ENCODE peak calls at places on chromosomes 6 and 20, in eight cellular contexts. S is mucosa of descending colon; G is heart left ventricle; E is endodermal cell; A is naive thymus-derived CD4-positive, alpha-beta T cell; F is thoracic aorta; L is GM23338; U is adipocyte. Z is an unnamed sample. For H3K36me3, the result is how much of the 10 kb centered on the place peaks cover.

GRCh38 chr20:1119128-1119505 is 715 bp downstream of the PSMF1 start:
- DNase-seq in L (no peak), A (no peak), U (no peak), G (no peak), F (no peak), S (no peak), E (no peak), Z (no peak)

GRCh38 chr6:33981421-33981820 is 164.5 kb downstream of the GRM4 start:
- DNase-seq in G (no peak), F (no peak), E (no peak), A (no peak), S (peak), U (no peak), L (no peak), Z (peak)

GRCh38 chr6:799769-800168 is 106.8 kb upstream of the EXOC2 start:
- DNase-seq in L (no peak), S (no peak), A (no peak), G (no peak), F (no peak), U (no peak), E (no peak), Z (no peak)

GRCh38 chr6:53250761-53251672 is 97.7 kb downstream of the ELOVL5 start:
- DNase-seq in U (peak), A (no peak), S (no peak), E (no peak), L (no peak), F (no peak), G (no peak), Z (no peak)

GRCh38 chr20:50366270-50367103 is 143.7 kb upstream of the PTPN1 start:
- DNase-seq in S (peak), G (no peak), U (peak), E (no peak), A (peak), F (no peak), L (no peak), Z (peak)

GRCh38 chr6:15259766-15260098 is 13.9 kb downstream of the JARID2 start:
- DNase-seq in S (no peak), F (no peak), L (no peak), E (no peak), U (no peak), G (no peak), A (no peak), Z (no peak)

GRCh38 chr20:63740070-63740500 is 509 bp downstream of the SLC2A4RG start:
- DNase-seq in S (peak), U (peak), F (no peak), G (peak), E (no peak), L (peak), A (peak), Z (peak)

GRCh38 chr20:51204794-51205193 is 181.9 kb upstream of the KCNG1 start:
- DNase-seq in S (no peak), G (no peak), A (no peak), L (no peak), E (peak), F (no peak), U (no peak), Z (no peak)

GRCh38 chr6:79719248-79719975 is 88.3 kb downstream of the SH3BGRL2 start:
- DNase-seq in F (no peak), E (no peak), U (peak), S (no peak), A (no peak), L (no peak), G (no peak), Z (no peak)

GRCh38 chr6:8114956-8115355 is 12.6 kb upstream of the EEF1E1 start:
- DNase-seq in U (no peak), E (no peak), G (no peak), A (no peak), F (no peak), L (no peak), S (no peak), Z (no peak)

DNA sequence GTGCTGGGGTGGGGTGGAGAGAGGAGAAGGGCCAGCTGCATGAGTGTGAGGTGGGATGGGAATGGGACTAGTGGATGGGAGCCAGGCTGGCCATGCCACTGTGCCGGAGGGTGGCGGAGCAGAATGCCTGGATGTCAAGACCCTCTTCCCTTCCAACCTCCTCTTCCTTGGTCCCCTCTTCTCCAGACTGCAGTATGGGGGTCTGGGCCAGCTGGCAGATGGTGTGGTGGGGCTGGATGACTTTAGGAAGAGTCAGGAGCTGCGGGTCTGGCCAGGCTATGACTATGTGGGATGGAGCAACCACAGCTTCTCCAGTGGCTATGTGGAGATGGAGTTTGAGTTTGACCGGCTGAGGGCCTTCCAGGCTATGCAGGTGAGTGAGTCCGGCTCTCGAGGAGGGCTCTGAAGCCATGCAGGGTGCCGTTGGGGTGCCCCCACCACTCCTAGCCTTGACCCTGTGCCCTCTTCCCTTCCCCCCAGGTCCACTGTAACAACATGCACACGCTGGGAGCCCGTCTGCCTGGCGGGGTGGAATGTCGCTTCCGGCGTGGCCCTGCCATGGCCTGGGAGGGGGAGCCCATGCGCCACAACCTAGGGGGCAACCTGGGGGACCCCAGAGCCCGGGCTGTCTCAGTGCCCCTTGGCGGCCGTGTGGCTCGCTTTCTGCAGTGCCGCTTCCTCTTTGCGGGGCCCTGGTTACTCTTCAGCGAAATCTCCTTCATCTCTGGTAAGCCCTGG is 7.7 kb downstream of the DDR1 start:
- DNase-seq in E (no peak), L (no peak), S (no peak), G (no peak), F (no peak), A (no peak), U (no peak), Z (no peak)
- H3K36me3 ChIP-seq in E (under half), L (under half), S (under half), G (half or more), F (half or more), A (under half), U (under half), Z (under half)

GRCh38 chr20:49259799-49260198 is 18.1 kb downstream of the ZNFX1 start:
- DNase-seq in U (no peak), G (no peak), E (no peak), A (no peak), L (no peak), S (no peak), F (no peak), Z (no peak)
- H3K36me3 ChIP-seq in U (half or more), G (half or more), E (half or more), A (under half), L (half or more), S (under half), F (half or more), Z (half or more)

DNA sequence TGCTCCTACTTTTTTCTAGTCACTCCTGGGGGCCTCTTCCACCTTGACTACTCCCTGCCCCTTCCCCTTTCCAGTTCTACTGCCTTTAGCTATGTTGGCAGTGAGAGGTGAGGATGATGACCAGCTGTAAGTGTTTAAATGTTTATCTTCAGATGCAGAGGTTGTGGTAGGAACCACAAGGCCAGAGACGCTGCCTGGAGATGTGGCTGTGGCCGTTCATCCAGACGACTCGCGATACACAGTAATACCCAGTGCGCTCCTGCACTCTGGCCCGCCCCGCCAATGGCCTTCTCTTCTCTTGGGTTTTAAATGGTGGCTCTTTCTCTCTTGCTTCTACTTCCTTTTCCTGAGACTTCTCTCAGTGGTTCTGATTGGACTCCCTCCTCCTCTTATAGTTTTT is 4.6 kb downstream of the VARS2 start:
- DNase-seq in G (no peak), L (no peak), E (no peak), A (no peak), S (no peak), U (no peak), F (no peak), Z (no peak)
- H3K36me3 ChIP-seq in G (half or more), L (under half), E (under half), A (under half), S (under half), U (under half), F (half or more), Z (under half)

GRCh38 chr20:17637413-17637780 is 44.6 kb downstream of the RRBP1 start:
- DNase-seq in G (no peak), E (no peak), F (no peak), U (no peak), L (no peak), S (no peak), A (no peak), Z (peak)
- H3K36me3 ChIP-seq in G (half or more), E (half or more), F (under half), U (half or more), L (under half), S (under half), A (under half), Z (half or more)

DNA sequence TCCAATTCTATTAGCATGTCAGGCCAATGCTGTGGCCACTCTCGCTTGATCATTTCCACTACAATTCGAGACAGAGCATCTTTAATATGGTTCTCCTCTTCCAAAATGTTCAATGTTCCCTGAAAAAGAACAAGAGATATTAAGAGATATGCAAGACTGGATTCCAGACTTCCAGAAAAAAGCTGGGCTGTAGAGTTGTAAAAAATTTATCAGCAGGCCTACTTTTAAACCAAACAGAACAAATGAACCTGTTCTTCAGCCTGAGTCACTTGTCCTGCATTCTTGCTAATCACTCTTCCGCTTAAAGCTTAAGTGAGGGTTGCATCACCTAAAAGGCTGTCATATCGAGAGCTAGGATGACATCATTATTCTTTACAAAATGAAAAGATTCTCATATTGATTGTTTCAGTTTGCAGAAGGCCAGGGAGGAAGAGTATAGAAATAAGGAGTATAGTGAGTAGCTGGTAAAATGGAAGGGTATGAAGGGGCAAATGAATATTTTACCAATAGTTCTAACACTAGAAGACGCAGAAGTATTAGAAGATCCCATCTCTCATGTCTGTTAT is 4.9 kb downstream of the XPO5 start:
- DNase-seq in F (no peak), S (no peak), U (no peak), L (no peak), A (no peak), E (no peak), G (no peak), Z (no peak)
- H3K36me3 ChIP-seq in F (under half), S (under half), U (half or more), L (half or more), A (under half), E (half or more), G (half or more), Z (under half)

GRCh38 chr6:44304282-44305199 is 8.6 kb downstream of the AARS2 start:
- DNase-seq in G (no peak), F (no peak), U (peak), E (peak), L (peak), S (no peak), A (peak), Z (peak)

GRCh38 chr6:44302856-44303255 is 10.3 kb downstream of the AARS2 start:
- DNase-seq in G (no peak), S (no peak), L (no peak), U (no peak), F (no peak), A (no peak), E (no peak), Z (peak)

GRCh38 chr6:44301782-44302564 is 11.2 kb downstream of the AARS2 start:
- DNase-seq in G (no peak), U (no peak), S (no peak), E (peak), A (no peak), L (no peak), F (no peak), Z (peak)

GRCh38 chr6:44305200-44305725 is 7.9 kb downstream of the AARS2 start:
- DNase-seq in S (no peak), U (no peak), A (no peak), L (no peak), G (no peak), F (no peak), E (peak), Z (no peak)

GRCh38 chr6:44303842-44304241 is 9.3 kb downstream of the AARS2 start:
- DNase-seq in F (no peak), E (peak), L (no peak), S (no peak), A (no peak), G (no peak), U (no peak), Z (peak)
- H3K36me3 ChIP-seq in F (under half), E (half or more), L (under half), S (under half), A (under half), G (half or more), U (half or more), Z (under half)

Z was measured in kidney.